ENCODE peak calls at places on chromosomes 1 and 21, in five cellular contexts. O, J, F, L and G are unnamed samples.

GRCh38 chr1:17436380-17437174 is 2.9 kb downstream of the RCC2 start:
- DNase-seq in O (no peak), J (no peak), F (no peak), L (no peak), G (no peak)

GRCh38 chr21:35737425-35737824 is 322.9 kb downstream of the SETD4 start:
- DNase-seq in O (no peak), J (no peak), F (no peak), L (no peak), G (no peak)

GRCh38 chr21:26469789-26470188 is 103.3 kb downstream of the CYYR1 start:
- DNase-seq in O (no peak), J (peak), F (no peak), L (peak), G (no peak)

GRCh38 chr1:198880818-198881597 is 242.2 kb downstream of the PTPRC start:
- DNase-seq in O (peak), J (peak), F (no peak), L (peak), G (no peak)

GRCh38 chr21:34061983-34062382 is 11.4 kb upstream of the MRPS6 start:
- DNase-seq in O (no peak), J (no peak), F (no peak), L (peak), G (no peak)

GRCh38 chr21:25383545-25383944 is 223.7 kb downstream of the MRPL39 start:
- DNase-seq in O (no peak), J (no peak), F (no peak), L (no peak), G (no peak)

GRCh38 chr1:87305762-87306161 is 22.9 kb upstream of the LMO4 start:
- DNase-seq in O (no peak), J (no peak), F (no peak), L (no peak), G (no peak)

GRCh38 chr1:233281711-233282581 is 13.6 kb downstream of the PCNX2 start:
- DNase-seq in O (no peak), J (peak), F (no peak), L (no peak), G (no peak)

GRCh38 chr1:227214170-227214569 is 104.1 kb downstream of the CDC42BPA start:
- DNase-seq in O (no peak), J (no peak), F (no peak), L (no peak), G (no peak)

GRCh38 chr21:36509966-36510742 is 30.2 kb upstream of the CLDN14 start:
- DNase-seq in O (peak), J (no peak), F (peak), L (peak), G (no peak)

GRCh38 chr1:29736582-29737188 is 500.4 kb downstream of the PTPRU start:
- DNase-seq in O (peak), J (peak), F (no peak), L (peak), G (peak)

GRCh38 chr1:55043011-55043410 is 3.7 kb downstream of the PCSK9 start:
- DNase-seq in O (no peak), J (no peak), F (no peak), L (peak), G (no peak)

GRCh38 chr1:86753700-86754099 is 49.3 kb downstream of the SH3GLB1 start:
- DNase-seq in O (no peak), J (no peak), F (no peak), L (peak), G (no peak)

GRCh38 chr21:43815107-43815742 is 25.8 kb downstream of the RRP1 start:
- DNase-seq in O (peak), J (no peak), F (no peak), L (no peak), G (no peak)

GRCh38 chr1:183632964-183633363 is 2.6 kb downstream of the ARPC5 start:
- DNase-seq in O (no peak), J (no peak), F (no peak), L (no peak), G (no peak)

GRCh38 chr1:6803357-6803756 is 18.1 kb downstream of the CAMTA1 start:
- DNase-seq in O (no peak), J (no peak), F (no peak), L (peak), G (no peak)

GRCh38 chr1:100506221-100506620 is 31.7 kb upstream of the GPR88 start:
- DNase-seq in O (no peak), J (peak), F (no peak), L (no peak), G (no peak)

GRCh38 chr21:20970691-20971090 is 27.5 kb upstream of the NCAM2 start:
- DNase-seq in O (no peak), J (no peak), F (no peak), L (no peak), G (no peak)

GRCh38 chr1:70071597-70071996 is 133.8 kb downstream of the LRRC40 start:
- DNase-seq in O (no peak), J (no peak), F (no peak), L (no peak), G (no peak)

GRCh38 chr1:165444897-165445370 is at the start of gene RXRG:
- DNase-seq in O (peak), J (no peak), F (no peak), L (peak), G (peak)

GRCh38 chr1:98405581-98406059 is 255.9 kb upstream of the SNX7 start:
- DNase-seq in O (no peak), J (no peak), F (no peak), L (no peak), G (no peak)

GRCh38 chr1:115505157-115505571 is 136.6 kb upstream of the VANGL1 start:
- DNase-seq in O (no peak), J (no peak), F (no peak), L (peak), G (no peak)

GRCh38 chr1:62209931-62210595 is 15.4 kb downstream of the L1TD1 start:
- DNase-seq in O (no peak), J (no peak), F (no peak), L (peak), G (no peak)

GRCh38 chr1:83064589-83065242 is 934.2 kb downstream of the TTLL7 start:
- DNase-seq in O (no peak), J (no peak), F (no peak), L (no peak), G (no peak)

GRCh38 chr21:31075844-31076243 is 37.6 kb upstream of the KRTAP19-8 start:
- DNase-seq in O (no peak), J (no peak), F (no peak), L (peak), G (no peak)

GRCh38 chr1:102615896-102616295 is 492.4 kb downstream of the COL11A1 start:
- DNase-seq in O (no peak), J (no peak), F (no peak), L (no peak), G (no peak)

GRCh38 chr1:118266436-118266835 is 81.4 kb upstream of the SPAG17 start:
- DNase-seq in O (no peak), J (no peak), F (no peak), L (peak), G (no peak)

GRCh38 chr1:27485363-27485762 is 4.6 kb downstream of the WASF2 start:
- DNase-seq in O (no peak), J (no peak), F (no peak), L (no peak), G (no peak)
- TF ChIP-seq CTCF in O (no peak), J (no peak), F (no peak), L (no peak), G (no peak)

DNA sequence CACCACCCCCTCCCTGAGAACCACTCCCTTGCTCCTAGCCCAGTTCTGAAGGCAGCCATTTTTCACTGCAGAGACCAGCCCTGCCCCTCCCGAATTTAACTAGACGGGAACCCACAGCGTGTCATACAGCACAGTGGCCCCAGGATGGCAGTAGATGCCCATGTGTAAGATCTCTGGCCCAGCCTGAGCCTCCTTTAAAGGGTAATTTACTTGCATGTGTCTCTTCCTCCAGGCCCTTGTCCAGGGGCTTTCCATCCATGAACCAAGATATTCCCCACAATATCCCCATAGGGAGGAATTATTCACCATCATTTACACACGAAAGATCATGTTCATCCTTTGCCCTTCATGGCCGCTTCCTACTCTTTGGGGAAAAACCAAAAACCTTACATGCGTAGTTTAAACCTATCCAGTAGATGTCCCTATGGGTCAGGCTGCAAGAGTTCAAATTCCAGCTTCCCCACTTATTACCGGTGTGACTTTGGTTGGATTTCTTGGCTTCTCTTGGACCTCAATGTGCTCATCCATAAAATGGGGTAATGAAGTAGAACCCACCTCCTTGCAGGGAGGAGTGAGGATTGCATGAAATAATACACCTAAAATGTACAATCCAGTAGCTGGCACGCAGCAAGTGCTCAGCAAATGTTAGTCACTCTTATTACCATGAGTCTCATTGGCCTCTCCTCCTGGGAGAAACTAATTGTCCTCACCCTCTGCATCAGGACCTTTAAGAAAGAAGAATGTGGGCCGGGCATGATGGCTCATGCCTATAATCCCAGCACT is 4.0 kb upstream of the LACTBL1 start:
- DNase-seq in O (peak), J (peak), F (no peak), L (peak), G (peak)
- TF ChIP-seq CTCF in O (peak), J (peak), F (peak), L (peak), G (peak)

GRCh38 chr1:31708324-31708723 is 4.5 kb upstream of the COL16A1 start:
- DNase-seq in O (no peak), J (peak), F (no peak), L (peak), G (no peak)
- TF ChIP-seq CTCF in O (no peak), J (no peak), F (no peak), L (no peak), G (no peak)

GRCh38 chr1:221741364-221741970 is 422 bp downstream of the DUSP10 start:
- DNase-seq in O (peak), J (no peak), F (no peak), L (no peak), G (peak)
- TF ChIP-seq CTCF in O (no peak), J (no peak), F (no peak), L (no peak), G (no peak)

DNA sequence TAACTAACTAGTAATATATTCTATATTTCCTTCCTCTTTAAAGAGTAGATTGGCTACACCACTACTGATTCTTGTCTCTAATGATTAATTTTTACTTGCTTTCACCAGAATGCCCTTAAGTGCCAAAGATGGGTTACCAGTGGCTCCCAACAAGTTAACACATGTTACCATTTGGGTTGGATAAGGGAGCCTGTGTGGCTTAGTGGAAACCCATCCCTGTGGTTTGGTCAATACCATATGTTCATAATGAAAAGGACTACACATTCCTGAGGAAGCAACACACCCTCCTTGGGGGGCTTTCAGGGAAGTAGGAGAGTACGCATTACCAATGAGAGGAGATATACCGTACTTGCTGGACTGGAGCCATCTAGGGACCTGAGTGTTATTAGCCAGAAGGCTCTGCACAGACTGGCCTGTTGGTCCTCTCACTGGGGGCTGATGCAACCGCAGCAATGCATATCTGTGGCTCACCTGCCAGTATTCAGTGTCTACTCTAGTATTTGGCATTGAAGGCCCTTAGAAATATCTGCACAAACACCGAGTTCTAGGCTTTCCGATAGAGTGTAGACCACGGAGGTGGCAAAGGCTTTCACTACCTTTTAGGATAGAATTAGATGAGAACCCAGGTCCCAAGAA is 29.3 kb upstream of the PLXNA2 start:
- DNase-seq in O (no peak), J (no peak), F (no peak), L (no peak), G (no peak)
- TF ChIP-seq CTCF in O (no peak), J (no peak), F (no peak), L (no peak), G (no peak)

GRCh38 chr1:56189946-56190920 is 389.1 kb downstream of the PLPP3 start:
- DNase-seq in O (peak), J (no peak), F (no peak), L (no peak), G (no peak)
- TF ChIP-seq CTCF in O (no peak), J (peak), F (no peak), L (peak), G (peak)

GRCh38 chr1:205741681-205742080 is 8.3 kb downstream of the NUCKS1 start:
- DNase-seq in O (no peak), J (no peak), F (no peak), L (no peak), G (no peak)

GRCh38 chr1:205744403-205744802 is 5.6 kb downstream of the NUCKS1 start:
- DNase-seq in O (no peak), J (no peak), F (no peak), L (no peak), G (no peak)

GRCh38 chr1:205735218-205735617 is 14.8 kb downstream of the NUCKS1 start:
- DNase-seq in O (no peak), J (no peak), F (no peak), L (no peak), G (no peak)

GRCh38 chr1:205743977-205744376 is 6.0 kb downstream of the NUCKS1 start:
- DNase-seq in O (no peak), J (no peak), F (no peak), L (no peak), G (no peak)

GRCh38 chr1:205739348-205740160 is 10.4 kb downstream of the NUCKS1 start:
- DNase-seq in O (no peak), J (peak), F (no peak), L (peak), G (no peak)
- TF ChIP-seq CTCF in O (no peak), J (peak), F (no peak), L (peak), G (no peak)

GRCh38 chr1:96872757-96873156 is 151.2 kb downstream of the PTBP2 start:
- DNase-seq in O (no peak), J (no peak), F (no peak), L (no peak), G (no peak)
- TF ChIP-seq CTCF in O (no peak), J (peak), F (no peak), L (no peak), G (no peak)